ENCODE peak calls at places on chromosomes 4 and X, in nine cellular contexts. A is fibroblast of lung, Y is fibroblast of pulmonary artery, K is hepatocyte, F is glutamatergic neuron, N is BE2C, L is H9, J is left lung, R is endothelial cell. H is an unnamed sample.

GRCh38 chr4:33628296-33628695 is 2616.0 kb downstream of the ARAP2 start:
- DNase-seq in A (no peak), Y (peak), K (no peak), F (no peak), N (no peak), L (no peak), J (no peak), R (no peak), H (no peak)

GRCh38 chrX:15761564-15762191 is 23.6 kb downstream of the CA5B start:
- DNase-seq in A (peak), Y (peak), K (peak), F (peak), N (peak), L (peak), J (no peak), R (peak), H (no peak)

GRCh38 chr4:100936676-100937390 is 410.5 kb downstream of the PPP3CA start:
- DNase-seq in A (no peak), Y (peak), K (no peak), F (no peak), N (no peak), L (no peak), J (no peak), R (no peak), H (no peak)

GRCh38 chr4:106775636-106776035 is 260.5 kb downstream of the DKK2 start:
- DNase-seq in A (no peak), Y (peak), K (no peak), F (no peak), N (no peak), L (no peak), J (no peak), R (no peak), H (no peak)

GRCh38 chr4:94334962-94335361 is 7.7 kb downstream of the HPGDS start:
- DNase-seq in A (no peak), Y (no peak), K (no peak), F (no peak), N (no peak), L (no peak), J (no peak), R (no peak), H (no peak)

GRCh38 chrX:154727418-154728323 is 23.2 kb downstream of the GAB3 start:
- DNase-seq in A (peak), Y (peak), K (no peak), F (no peak), N (no peak), L (no peak), J (peak), R (no peak), H (no peak)

GRCh38 chr4:75633846-75634245 is 3.5 kb upstream of the CDKL2 start:
- DNase-seq in A (peak), Y (peak), K (no peak), F (no peak), N (no peak), L (no peak), J (no peak), R (no peak), H (no peak)

GRCh38 chr4:6969826-6970800 is 60.5 kb downstream of the TBC1D14 start:
- DNase-seq in A (no peak), Y (no peak), K (peak), F (peak), N (no peak), L (no peak), J (no peak), R (no peak), H (no peak)

GRCh38 chr4:72951628-72952027 is 117.9 kb downstream of the COX18 start:
- DNase-seq in A (no peak), Y (no peak), K (no peak), F (no peak), N (no peak), L (no peak), J (no peak), R (no peak), H (no peak)

GRCh38 chrX:150694738-150695410 is 1.7 kb downstream of the MTMR1 start:
- DNase-seq in A (no peak), Y (no peak), K (no peak), F (peak), N (no peak), L (no peak), J (no peak), R (no peak), H (no peak)

GRCh38 chrX:338281-338835 is 19.8 kb upstream of the GTPBP6 start:
- DNase-seq in A (no peak), Y (no peak), K (no peak), F (no peak), N (no peak), L (no peak), J (peak), R (no peak), H (peak)

GRCh38 chr4:4377683-4378082 is 9.2 kb upstream of the NSG1 start:
- DNase-seq in A (no peak), Y (peak), K (no peak), F (peak), N (peak), L (no peak), J (no peak), R (no peak), H (no peak)

GRCh38 chr4:128338634-128339355 is 51.2 kb upstream of the PGRMC2 start:
- DNase-seq in A (peak), Y (peak), K (no peak), F (no peak), N (no peak), L (no peak), J (no peak), R (no peak), H (no peak)

GRCh38 chrX:136555694-136556093 is 23.7 kb downstream of the VGLL1 start:
- DNase-seq in A (peak), Y (no peak), K (no peak), F (no peak), N (no peak), L (no peak), J (no peak), R (no peak), H (no peak)

GRCh38 chr4:88526221-88526815 is 2.7 kb upstream of the PYURF start:
- DNase-seq in A (peak), Y (peak), K (no peak), F (no peak), N (no peak), L (no peak), J (no peak), R (no peak), H (no peak)

GRCh38 chr4:8539661-8540060 is 40.5 kb upstream of the GPR78 start:
- DNase-seq in A (no peak), Y (no peak), K (no peak), F (no peak), N (no peak), L (no peak), J (no peak), R (no peak), H (no peak)

GRCh38 chr4:21952549-21952948 is 4.0 kb upstream of the KCNIP4 start:
- DNase-seq in A (no peak), Y (no peak), K (no peak), F (no peak), N (no peak), L (no peak), J (no peak), R (no peak), H (no peak)

GRCh38 chrX:154779261-154779660 is 16.6 kb downstream of the DKC1 start:
- DNase-seq in A (peak), Y (peak), K (no peak), F (peak), N (no peak), L (no peak), J (no peak), R (no peak), H (no peak)

GRCh38 chr4:185682236-185682635 is 129.8 kb downstream of the SORBS2 start:
- DNase-seq in A (no peak), Y (peak), K (no peak), F (no peak), N (no peak), L (no peak), J (no peak), R (no peak), H (no peak)

GRCh38 chrX:136176399-136176825 is 29.1 kb downstream of the FHL1 start:
- DNase-seq in A (peak), Y (peak), K (peak), F (no peak), N (no peak), L (no peak), J (no peak), R (no peak), H (no peak)

GRCh38 chr4:98627883-98628282 is 30.5 kb downstream of the TSPAN5 start:
- DNase-seq in A (peak), Y (peak), K (no peak), F (no peak), N (no peak), L (no peak), J (no peak), R (no peak), H (no peak)

GRCh38 chr4:5292091-5292490 is 240.8 kb downstream of the STK32B start:
- DNase-seq in A (no peak), Y (no peak), K (no peak), F (no peak), N (no peak), L (no peak), J (no peak), R (no peak), H (no peak)

GRCh38 chrX:79270401-79270800 is 96.7 kb downstream of the ITM2A start:
- DNase-seq in A (no peak), Y (peak), K (no peak), F (peak), N (peak), L (peak), J (no peak), R (peak), H (no peak)

DNA sequence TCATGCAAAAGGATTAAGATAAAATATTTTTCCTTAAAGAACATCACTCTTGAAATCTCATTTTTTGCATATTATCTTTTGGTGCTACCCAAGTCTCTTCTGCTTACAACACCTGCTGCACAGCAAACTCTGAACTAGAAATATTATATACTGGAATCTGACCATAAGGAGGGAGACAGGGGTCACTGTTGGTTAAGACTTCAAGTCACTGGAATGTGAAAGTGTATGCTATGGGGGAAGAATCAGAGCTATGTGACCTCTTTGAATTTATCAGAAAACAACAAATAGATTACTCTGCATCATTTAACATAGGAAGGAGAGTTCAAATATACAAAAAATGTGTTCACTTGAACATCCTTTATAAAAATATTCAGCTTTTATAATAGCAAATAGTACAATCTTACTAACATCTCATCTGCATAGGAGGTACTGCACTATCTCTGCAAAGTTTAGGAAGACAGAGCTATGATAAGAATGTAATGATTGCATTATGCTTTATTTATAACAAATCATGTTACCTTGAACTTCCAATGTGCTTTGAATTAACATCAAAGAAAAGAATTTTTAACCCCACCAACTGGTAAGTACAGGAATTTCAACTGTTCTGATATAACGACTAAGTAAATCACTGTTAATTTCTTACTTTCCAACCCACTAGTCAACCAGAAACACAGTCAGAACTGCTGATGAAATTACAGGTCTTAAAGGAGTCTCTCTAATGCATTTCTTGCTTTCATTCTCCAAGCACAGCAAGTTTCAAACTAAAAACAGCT is 69.8 kb downstream of the ZNF827 start:
- DNase-seq in A (peak), Y (no peak), K (no peak), F (no peak), N (no peak), L (no peak), J (no peak), R (no peak), H (no peak)
- TF ChIP-seq CTCF in A (peak), Y (peak), K (peak), F (peak), N (no peak), L (peak), J (no peak), R (peak), H (peak)

DNA sequence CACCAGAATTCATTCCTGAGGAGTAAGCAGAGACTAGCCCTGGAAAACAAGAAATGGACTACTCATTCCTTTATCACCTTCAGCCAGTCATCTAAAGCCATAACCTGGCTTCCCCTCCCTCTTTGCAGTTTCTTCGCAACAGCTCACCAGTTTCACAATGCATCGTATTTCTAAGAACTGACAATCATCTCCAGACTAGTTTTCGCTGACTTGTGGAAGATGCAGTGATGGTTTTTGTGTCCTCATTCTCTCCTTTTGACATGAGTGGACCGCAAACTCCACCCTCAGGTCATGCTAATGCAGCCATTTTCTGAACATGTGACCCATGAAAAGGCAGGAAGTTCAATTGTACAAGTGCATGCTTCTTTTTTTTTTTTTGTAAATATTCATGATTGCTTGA is 1203.5 kb downstream of the PCDH7 start:
- DNase-seq in A (no peak), Y (no peak), K (no peak), F (no peak), N (no peak), L (no peak), J (no peak), R (no peak), H (no peak)
- TF ChIP-seq CTCF in A (no peak), Y (no peak), K (no peak), F (no peak), N (no peak), L (no peak), J (no peak), R (no peak), H (no peak)

GRCh38 chr4:138092060-138092459 is 150.1 kb downstream of the SLC7A11 start:
- DNase-seq in A (no peak), Y (no peak), K (no peak), F (no peak), N (no peak), L (no peak), J (no peak), R (no peak), H (no peak)
- TF ChIP-seq CTCF in A (no peak), Y (no peak), K (no peak), F (no peak), N (no peak), L (peak), J (no peak), R (no peak), H (no peak)

GRCh38 chr4:2954358-2955185 is 8.6 kb downstream of the NOP14 start:
- DNase-seq in A (no peak), Y (no peak), K (no peak), F (no peak), N (peak), L (peak), J (no peak), R (no peak), H (no peak)
- TF ChIP-seq CTCF in A (no peak), Y (no peak), K (peak), F (peak), N (peak), L (peak), J (no peak), R (peak), H (no peak)

GRCh38 chr4:154254999-154255398 is 236.6 kb downstream of the DCHS2 start:
- DNase-seq in A (no peak), Y (no peak), K (no peak), F (no peak), N (no peak), L (no peak), J (no peak), R (no peak), H (no peak)
- TF ChIP-seq CTCF in A (no peak), Y (no peak), K (peak), F (no peak), N (no peak), L (peak), J (no peak), R (no peak), H (no peak)

GRCh38 chr4:143531368-143531767 is 17.9 kb downstream of the SMARCA5 start:
- DNase-seq in A (peak), Y (peak), K (no peak), F (no peak), N (no peak), L (no peak), J (no peak), R (no peak), H (no peak)
- TF ChIP-seq CTCF in A (peak), Y (peak), K (peak), F (no peak), N (peak), L (peak), J (peak), R (no peak), H (no peak)

DNA sequence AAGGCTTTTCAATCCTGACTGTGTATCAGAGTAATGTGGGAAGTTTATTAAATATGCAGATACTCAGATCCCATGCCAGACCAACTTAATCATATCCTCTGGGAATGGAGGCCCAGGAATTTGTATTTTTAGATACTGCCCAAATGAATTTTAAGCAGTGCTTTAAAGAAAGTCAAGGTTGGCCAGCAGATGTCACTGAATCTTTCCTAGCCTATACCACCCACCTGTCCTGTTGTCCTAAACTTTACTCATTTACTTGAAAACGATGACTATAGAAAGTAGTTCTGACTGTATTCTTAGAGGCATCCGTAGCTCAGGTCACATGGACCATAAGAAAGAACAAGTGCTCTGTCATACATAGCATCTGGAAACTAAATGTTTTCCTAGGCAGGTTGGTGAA is 79.9 kb downstream of the AMOT start:
- DNase-seq in A (peak), Y (no peak), K (no peak), F (no peak), N (no peak), L (no peak), J (no peak), R (no peak), H (no peak)
- TF ChIP-seq CTCF in A (no peak), Y (peak), K (peak), F (no peak), N (no peak), L (peak), J (no peak), R (no peak), H (no peak)

GRCh38 chr4:26161030-26161824 is 159.6 kb upstream of the RBPJ start:
- DNase-seq in A (peak), Y (no peak), K (no peak), F (no peak), N (no peak), L (peak), J (no peak), R (no peak), H (no peak)
- TF ChIP-seq CTCF in A (peak), Y (peak), K (peak), F (no peak), N (peak), L (peak), J (no peak), R (no peak), H (no peak)